ENCODE peak calls at places on chromosomes 5 and 9, in four cellular contexts. X is cardiac muscle cell, F is pancreas, K is body of pancreas. I is an unnamed sample.

GRCh38 chr9:115393976-115394775 is 276.2 kb upstream of the TNC start:
- DNase-seq in X (no peak), F (no peak), K (no peak), I (no peak)

GRCh38 chr9:29691758-29692407 is 2118.6 kb upstream of the C9orf72 start:
- DNase-seq in X (peak; percentile 69), F (no peak), K (peak; percentile 17), I (no peak)

GRCh38 chr9:85290019-85290418 is 451.7 kb downstream of the AGTPBP1 start:
- DNase-seq in X (no peak), F (no peak), K (no peak), I (no peak)

GRCh38 chr9:133728856-133729645 is 9.1 kb downstream of the SARDH start:
- DNase-seq in X (no peak), F (no peak), K (no peak), I (no peak)

GRCh38 chr9:77909306-77909705 is 122.3 kb downstream of the GNAQ start:
- DNase-seq in X (no peak), F (no peak), K (no peak), I (no peak)

GRCh38 chr5:83726912-83727311 is 6.3 kb upstream of the HAPLN1 start:
- DNase-seq in X (no peak), F (no peak), K (no peak), I (no peak)

GRCh38 chr5:30605693-30606268 is 587.7 kb upstream of the CDH6 start:
- DNase-seq in X (no peak), F (no peak), K (no peak), I (no peak)

GRCh38 chr9:108002296-108003056 is 512.9 kb upstream of the KLF4 start:
- DNase-seq in X (no peak), F (no peak), K (no peak), I (no peak)

GRCh38 chr9:124551472-124552339 is 44.5 kb upstream of the NR5A1 start:
- DNase-seq in X (peak; percentile 75), F (no peak), K (peak; percentile 32), I (peak; percentile 30)

GRCh38 chr9:133532937-133533668 is 1.4 kb upstream of the ADAMTSL2 start:
- DNase-seq in X (peak; percentile 68), F (peak; percentile 83), K (peak; percentile 72), I (peak; percentile 83)

GRCh38 chr5:146076455-146076854 is 28.9 kb downstream of the PLAC8L1 start:
- DNase-seq in X (peak; percentile 39), F (no peak), K (no peak), I (no peak)

GRCh38 chr9:114364123-114364522 is 23.7 kb downstream of the AKNA start:
- DNase-seq in X (no peak), F (no peak), K (no peak), I (no peak)
- H3K4me1 ChIP-seq in X (no peaks in the 10 kb centered on the region), F (no peaks in the 10 kb centered on the region), K (no peaks in the 10 kb centered on the region), I (no peaks in the 10 kb centered on the region)

GRCh38 chr9:122116040-122116439 is 22.9 kb upstream of the TTLL11 start:
- DNase-seq in X (no peak), F (no peak), K (no peak), I (no peak)
- TF ChIP-seq CTCF in X (no peak), F (no peak), K (no peak), I (no peak)

DNA sequence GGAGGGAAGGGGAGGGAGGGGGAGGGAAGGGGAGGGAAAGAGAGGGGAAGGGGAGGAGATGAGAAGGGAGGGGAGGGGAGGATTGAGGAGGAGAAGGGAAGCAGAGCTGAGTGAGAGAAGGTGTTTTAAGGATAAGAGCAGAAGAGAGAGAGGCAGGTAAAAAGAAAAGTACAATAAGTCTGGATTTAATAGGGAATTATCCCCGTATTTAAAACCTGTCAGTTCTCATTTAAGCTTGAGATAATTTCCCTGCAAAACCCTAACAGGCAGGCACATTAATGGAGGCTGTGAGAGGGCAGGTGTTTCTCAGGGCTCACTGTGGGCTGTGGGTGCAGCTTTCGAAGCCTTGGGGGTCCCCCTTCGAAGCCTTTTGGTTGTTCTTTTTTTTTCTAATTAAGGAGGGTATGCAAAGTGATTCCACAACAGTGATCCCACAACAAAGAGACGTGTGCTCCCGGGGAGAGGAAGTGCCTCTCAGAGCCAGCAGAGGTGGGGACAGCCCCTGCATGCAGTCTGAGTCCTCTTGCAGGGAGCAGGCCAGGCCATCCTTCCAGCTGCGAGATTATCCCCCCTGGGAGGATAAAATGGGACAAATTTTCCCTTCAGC is 317.9 kb upstream of the IRX1 start:
- DNase-seq in X (no peak), F (no peak), K (no peak), I (no peak)
- H3K9me3 ChIP-seq in X (no peaks in the 10 kb centered on the region), F (no peaks in the 10 kb centered on the region), K (no peaks in the 10 kb centered on the region), I (no peaks in the 10 kb centered on the region)

DNA sequence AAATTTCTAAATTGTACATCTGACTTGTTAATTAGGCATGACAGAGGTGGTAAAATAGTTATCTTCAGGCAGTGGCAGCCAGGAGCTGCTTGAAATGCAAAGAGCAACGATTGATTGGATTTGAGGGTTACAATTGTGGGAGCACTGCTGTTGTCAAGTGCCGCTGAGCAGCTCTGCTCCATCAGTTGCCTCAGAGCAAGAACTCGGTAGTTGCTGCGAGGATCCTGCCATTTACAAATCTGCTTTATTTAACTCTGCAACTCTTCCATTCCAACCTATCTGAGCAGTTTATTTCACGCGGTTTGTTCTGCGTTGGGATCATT is 12.6 kb downstream of the PBX3 start:
- DNase-seq in X (peak; percentile 69), F (no peak), K (no peak), I (no peak)
- H3K4me1 ChIP-seq in X (peaks cover 91% of the 10 kb centered on the region), F (no peaks in the 10 kb centered on the region), K (peaks cover 3% of the 10 kb centered on the region), I (peaks cover 17% of the 10 kb centered on the region)

DNA sequence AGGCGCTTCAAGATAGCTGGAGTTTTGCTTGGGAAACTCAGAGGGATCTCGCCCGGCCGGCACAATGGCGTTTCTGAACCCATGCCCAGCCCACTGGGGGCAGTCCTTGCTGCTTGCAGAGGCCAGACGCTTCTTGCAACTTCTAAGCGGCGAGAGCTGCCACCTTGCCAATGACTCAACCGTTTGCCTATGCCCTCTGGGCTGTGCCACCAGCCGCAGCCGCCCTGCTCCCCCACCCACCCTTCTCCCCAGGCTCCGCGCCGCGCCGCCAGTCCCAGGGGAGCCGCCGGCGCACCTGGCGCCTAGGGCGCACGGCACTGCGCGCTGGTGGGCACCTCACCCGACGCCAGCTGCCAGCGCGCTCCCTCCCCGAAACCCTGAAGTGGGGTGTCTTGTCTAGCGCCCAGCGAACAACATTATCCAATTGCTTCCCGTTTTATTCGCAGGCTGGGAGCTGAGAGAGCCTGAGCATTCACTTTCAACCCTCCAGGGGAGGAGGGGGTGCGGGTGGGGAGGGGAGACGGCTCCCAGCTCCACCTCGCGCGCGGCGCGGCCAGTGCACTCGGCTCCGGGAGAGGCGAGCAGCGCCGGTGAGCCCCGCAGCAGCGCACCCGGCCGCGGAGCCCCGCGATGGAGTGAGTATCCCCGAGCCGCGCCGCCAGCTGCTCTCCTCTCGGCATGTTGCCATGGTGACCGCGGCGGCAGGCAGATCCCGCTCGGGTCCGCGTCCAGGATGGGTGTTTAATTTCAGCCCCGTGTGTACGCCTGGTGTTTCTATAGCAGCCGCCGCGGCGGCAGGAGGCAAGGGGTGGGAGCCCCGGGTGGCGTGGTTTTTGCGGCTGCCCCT is 139.5 kb upstream of the PALM2AKAP2 start:
- DNase-seq in X (peak; percentile 76), F (peak; percentile 73), K (peak; percentile 36), I (peak; percentile 61)
- TF ChIP-seq CTCF in X (no peak), F (no peak), K (no peak), I (no peak)

GRCh38 chr9:136090060-136090735 is 4.9 kb downstream of the NACC2 start:
- DNase-seq in X (no peak), F (no peak), K (no peak), I (no peak)
- H3K9me3 ChIP-seq in X (no peaks in the 10 kb centered on the region), F (no peaks in the 10 kb centered on the region), K (no peaks in the 10 kb centered on the region), I (no peaks in the 10 kb centered on the region)

DNA sequence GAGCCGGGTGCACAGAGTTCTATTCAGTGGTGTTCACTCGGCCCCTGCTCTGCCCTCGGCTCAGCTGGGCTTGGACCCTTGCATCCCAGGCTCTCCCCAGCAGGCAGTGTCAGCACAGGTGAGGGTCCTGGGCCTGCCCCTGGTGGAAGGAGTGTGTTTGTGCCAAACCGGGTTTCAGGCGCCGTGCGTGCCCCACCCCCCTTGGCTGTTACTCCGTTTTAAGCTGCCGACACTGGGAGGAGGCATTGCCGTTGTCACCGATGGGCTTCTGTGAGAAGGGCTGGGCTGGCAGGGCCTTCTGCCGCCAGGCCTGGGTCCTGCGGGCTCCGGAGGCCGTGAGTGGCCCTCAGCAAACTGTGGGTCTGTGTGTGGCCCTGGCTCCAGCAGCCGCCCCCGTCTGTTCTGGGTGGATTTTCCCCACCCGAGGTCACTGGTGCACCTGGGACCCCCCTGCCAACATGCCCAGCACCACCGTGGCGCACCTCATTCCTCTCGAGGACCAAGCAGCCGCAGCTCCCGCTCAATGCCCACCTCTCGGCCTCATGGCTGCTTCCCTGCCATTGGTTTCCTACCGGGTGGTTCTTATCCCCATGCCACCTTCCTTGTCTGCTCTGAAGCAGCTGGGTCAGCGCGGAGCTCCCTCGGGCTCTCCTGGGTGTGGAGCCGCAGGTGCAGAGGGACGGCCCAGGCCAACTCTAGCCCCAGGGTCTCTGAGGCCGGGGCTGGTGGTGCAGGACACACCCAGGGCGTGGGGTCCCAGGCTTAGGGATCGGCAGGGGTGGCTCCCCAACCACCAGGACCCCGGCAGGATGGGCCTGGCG is 44.3 kb upstream of the EXOC3 start:
- DNase-seq in X (no peak), F (no peak), K (no peak), I (no peak)
- H3K4me1 ChIP-seq in X (peaks cover 15% of the 10 kb centered on the region), F (peaks cover 6% of the 10 kb centered on the region), K (peaks cover 14% of the 10 kb centered on the region), I (peaks cover 4% of the 10 kb centered on the region)

I was measured in heart right ventricle.